ENCODE peak calls at places on chromosomes 16 and 17, in nine cellular contexts. C, Y, K, H, V, U, E, P and G are unnamed samples.
A peak's percentile ranks its signal among the peaks of the same experiment; 100 is the strongest.

GRCh38 chr17:11996722-11997146 is 541 bp downstream of the ZNF18 start:
- DNase-seq in C (peak; percentile 25), Y (peak; percentile 72), K (no peak), H (peak; percentile 76), V (peak; percentile 40), U (no peak), E (no peak), P (no peak), G (peak; percentile 55)

GRCh38 chr16:86375370-86375769 is 135.0 kb upstream of the FOXF1 start:
- DNase-seq in C (no peak), Y (peak; percentile 87), K (no peak), H (no peak), V (no peak), U (no peak), E (no peak), P (no peak), G (no peak)

GRCh38 chr16:66495440-66495839 is 54.5 kb downstream of the TK2 start:
- DNase-seq in C (no peak), Y (no peak), K (no peak), H (no peak), V (no peak), U (no peak), E (peak; percentile 16), P (no peak), G (no peak)

GRCh38 chr17:7393613-7394451 is 493 bp downstream of the PLSCR3 start:
- DNase-seq in C (no peak), Y (peak; percentile 59), K (no peak), H (no peak), V (peak; percentile 84), U (no peak), E (peak; percentile 90), P (peak; percentile 48), G (no peak)

GRCh38 chr16:48383877-48384304 is 1.3 kb downstream of the SIAH1 start:
- DNase-seq in C (peak; percentile 39), Y (peak; percentile 49), K (no peak), H (peak; percentile 40), V (no peak), U (no peak), E (peak; percentile 58), P (no peak), G (no peak)

GRCh38 chr17:17365476-17366110 is 62.4 kb downstream of the NT5M start:
- DNase-seq in C (no peak), Y (no peak), K (no peak), H (no peak), V (no peak), U (no peak), E (no peak), P (no peak), G (no peak)

GRCh38 chr17:41663451-41664171 is 25.1 kb upstream of the EIF1 start:
- DNase-seq in C (no peak), Y (no peak), K (no peak), H (no peak), V (no peak), U (no peak), E (peak; percentile 50), P (no peak), G (no peak)

GRCh38 chr16:88635671-88636070 is 2.7 kb upstream of the IL17C start:
- DNase-seq in C (no peak), Y (no peak), K (no peak), H (no peak), V (no peak), U (no peak), E (no peak), P (no peak), G (no peak)

GRCh38 chr16:386641-387156 is 4.9 kb upstream of the PGAP6 start:
- DNase-seq in C (no peak), Y (no peak), K (no peak), H (no peak), V (no peak), U (no peak), E (no peak), P (no peak), G (no peak)

GRCh38 chr16:11626657-11627291 is 40.1 kb upstream of the LITAF start:
- DNase-seq in C (no peak), Y (no peak), K (no peak), H (no peak), V (no peak), U (no peak), E (no peak), P (no peak), G (no peak)

GRCh38 chr17:67474081-67474661 is 97.1 kb downstream of the PITPNC1 start:
- DNase-seq in C (peak; percentile 93), Y (peak; percentile 88), K (no peak), H (no peak), V (no peak), U (no peak), E (peak; percentile 59), P (no peak), G (no peak)

GRCh38 chr16:50301626-50302471 is 35.5 kb downstream of the ADCY7 start:
- DNase-seq in C (peak; percentile 54), Y (peak; percentile 96), K (no peak), H (no peak), V (no peak), U (no peak), E (peak; percentile 38), P (no peak), G (no peak)

GRCh38 chr16:66580605-66581209 is 1.4 kb downstream of the CMTM2 start:
- DNase-seq in C (peak; percentile 38), Y (peak; percentile 82), K (no peak), H (no peak), V (no peak), U (no peak), E (no peak), P (no peak), G (no peak)

GRCh38 chr16:76768316-76768715 is 422.7 kb upstream of the MON1B start:
- DNase-seq in C (no peak), Y (no peak), K (no peak), H (no peak), V (no peak), U (no peak), E (no peak), P (no peak), G (no peak)

GRCh38 chr16:65038125-65038524 is 83.7 kb downstream of the CDH11 start:
- DNase-seq in C (no peak), Y (no peak), K (no peak), H (no peak), V (no peak), U (no peak), E (peak; percentile 50), P (no peak), G (no peak)

GRCh38 chr17:7048968-7049367 is 5.1 kb upstream of the SLC16A11 start:
- DNase-seq in C (no peak), Y (no peak), K (no peak), H (no peak), V (no peak), U (no peak), E (no peak), P (no peak), G (no peak)

GRCh38 chr16:87374313-87374712 is 9.3 kb downstream of the FBXO31 start:
- DNase-seq in C (no peak), Y (no peak), K (no peak), H (no peak), V (no peak), U (no peak), E (no peak), P (no peak), G (no peak)

GRCh38 chr17:61463068-61463980 is 11.1 kb downstream of the TBX4 start:
- DNase-seq in C (no peak), Y (no peak), K (no peak), H (no peak), V (no peak), U (no peak), E (peak; percentile 83), P (no peak), G (no peak)

GRCh38 chr17:80991645-80992076 is at the start of gene CHMP6:
- DNase-seq in C (peak; percentile 48), Y (peak; percentile 85), K (no peak), H (peak; percentile 88), V (peak; percentile 69), U (peak; percentile 23), E (peak; percentile 90), P (peak; percentile 63), G (peak; percentile 49)

GRCh38 chr16:88703486-88704309 is 2.5 kb downstream of the RNF166 start:
- DNase-seq in C (no peak), Y (no peak), K (no peak), H (peak; percentile 72), V (peak; percentile 84), U (no peak), E (no peak), P (peak; percentile 63), G (peak; percentile 21)

GRCh38 chr16:3625331-3625730 is 13.9 kb upstream of the SLX4 start:
- DNase-seq in C (no peak), Y (no peak), K (no peak), H (no peak), V (no peak), U (no peak), E (no peak), P (no peak), G (no peak)

GRCh38 chr16:70689970-70690905 is 4.4 kb upstream of the MTSS2 start:
- DNase-seq in C (no peak), Y (no peak), K (no peak), H (no peak), V (no peak), U (no peak), E (no peak), P (no peak), G (no peak)

GRCh38 chr16:19696961-19697360 is 21.1 kb downstream of the KNOP1 start:
- DNase-seq in C (no peak), Y (no peak), K (no peak), H (no peak), V (no peak), U (no peak), E (no peak), P (no peak), G (peak; percentile 32)

GRCh38 chr16:14244344-14245010 is 173.4 kb downstream of the MRTFB start:
- DNase-seq in C (no peak), Y (peak; percentile 10), K (no peak), H (no peak), V (no peak), U (no peak), E (no peak), P (no peak), G (no peak)

GRCh38 chr16:81786868-81787267 is 7.8 kb downstream of the PLCG2 start:
- DNase-seq in C (no peak), Y (no peak), K (no peak), H (no peak), V (no peak), U (no peak), E (no peak), P (no peak), G (no peak)

GRCh38 chr16:56298948-56299602 is 107.8 kb downstream of the GNAO1 start:
- DNase-seq in C (no peak), Y (no peak), K (no peak), H (no peak), V (no peak), U (no peak), E (no peak), P (no peak), G (peak; percentile 81)

GRCh38 chr17:75065562-75066151 is 18.6 kb downstream of the KCTD2 start:
- DNase-seq in C (no peak), Y (peak; percentile 63), K (no peak), H (peak; percentile 66), V (no peak), U (no peak), E (no peak), P (no peak), G (no peak)

GRCh38 chr16:46731691-46732555 is 16.2 kb downstream of the MYLK3 start:
- DNase-seq in C (no peak), Y (no peak), K (no peak), H (no peak), V (no peak), U (no peak), E (no peak), P (no peak), G (no peak)

GRCh38 chr17:58328195-58329034 is at the start of gene TSPOAP1:
- DNase-seq in C (no peak), Y (no peak), K (no peak), H (peak; percentile 98), V (peak; percentile 85), U (no peak), E (peak; percentile 89), P (peak; percentile 86), G (peak; percentile 25)

GRCh38 chr17:72063756-72064461 is 56.9 kb upstream of the SOX9 start:
- DNase-seq in C (no peak), Y (no peak), K (no peak), H (no peak), V (no peak), U (no peak), E (no peak), P (no peak), G (no peak)

GRCh38 chr17:13107726-13108235 is 90.0 kb upstream of the ELAC2 start:
- DNase-seq in C (no peak), Y (peak; percentile 11), K (no peak), H (no peak), V (no peak), U (no peak), E (no peak), P (no peak), G (no peak)